ENCODE peak calls at places on chromosomes 13 and 19, in eight cellular contexts. T, S, D, G, M, L, N and Z are unnamed samples.

GRCh38 chr13:87426737-87427136 is 244.4 kb upstream of the SLITRK5 start:
- DNase-seq in T (no peak), S (no peak), D (no peak), G (no peak), M (no peak), L (no peak), N (no peak), Z (no peak)

GRCh38 chr13:47564041-47564440 is 437.0 kb downstream of the SUCLA2 start:
- DNase-seq in T (no peak), S (no peak), D (no peak), G (no peak), M (peak; percentile 60), L (no peak), N (no peak), Z (no peak)

GRCh38 chr13:20616059-20616797 is 49.3 kb downstream of the IFT88 start:
- DNase-seq in T (peak; percentile 40), S (no peak), D (peak; percentile 75), G (no peak), M (no peak), L (peak; percentile 25), N (no peak), Z (no peak)

GRCh38 chr19:35845215-35846037 is 6.9 kb downstream of the NPHS1 start:
- DNase-seq in T (no peak), S (no peak), D (no peak), G (no peak), M (peak; percentile 61), L (peak; percentile 39), N (no peak), Z (peak; percentile 14)

GRCh38 chr19:23070353-23070781 is 46.5 kb upstream of the ZNF730 start:
- DNase-seq in T (no peak), S (peak; percentile 14), D (peak; percentile 22), G (no peak), M (peak; percentile 61), L (peak; percentile 42), N (peak; percentile 0), Z (no peak)

GRCh38 chr13:86563308-86563707 is 764.1 kb upstream of the SLITRK6 start:
- DNase-seq in T (no peak), S (peak; percentile 26), D (peak; percentile 76), G (no peak), M (no peak), L (peak; percentile 5), N (no peak), Z (no peak)

GRCh38 chr19:14768001-14768400 is 10.4 kb downstream of the ADGRE2 start:
- DNase-seq in T (no peak), S (no peak), D (no peak), G (no peak), M (no peak), L (no peak), N (no peak), Z (no peak)

GRCh38 chr13:42028113-42028799 is 20.2 kb upstream of the DGKH start:
- DNase-seq in T (no peak), S (no peak), D (no peak), G (no peak), M (no peak), L (no peak), N (no peak), Z (no peak)

GRCh38 chr19:19134687-19135158 is 3.6 kb downstream of the TMEM161A start:
- DNase-seq in T (no peak), S (no peak), D (no peak), G (peak; percentile 30), M (peak; percentile 82), L (no peak), N (no peak), Z (peak; percentile 79)

GRCh38 chr13:40388617-40389016 is 277.8 kb downstream of the FOXO1 start:
- DNase-seq in T (no peak), S (no peak), D (no peak), G (peak; percentile 60), M (no peak), L (no peak), N (no peak), Z (no peak)

GRCh38 chr13:95603887-95604533 is 40.5 kb downstream of the DZIP1 start:
- DNase-seq in T (peak; percentile 14), S (no peak), D (peak; percentile 21), G (no peak), M (no peak), L (no peak), N (no peak), Z (no peak)